ENCODE peak calls at places on chromosome 20, in ten cellular contexts. One of them, this sample, is unnamed.

GRCh38 chr20:36544134-36545018 is 3.1 kb downstream of the MYL9 start:
- DNase-seq in stimulated activated CD4-positive, alpha-beta T cell treated with anti-CD3 and anti-CD28 coated beads, Interleukin-2, amount 100 ng/mL, for 24 hours: no peak
- DNase-seq in sciatic nerve: peak; percentile 70
- DNase-seq in ureter: no peak
- DNase-seq in lower lobe of right lung: peak; percentile 70
- DNase-seq in activated CD4-positive, alpha-beta T cell treated with anti-CD3 and anti-CD28 coated beads, Interleukin-2, amount 50 U/mL, for 4 hours: no peak
- DNase-seq in amniotic stem cell: peak; percentile 63
- DNase-seq in uterus: peak; percentile 65
- DNase-seq in mesendoderm: peak; percentile 30
- DNase-seq in AG04450: no peak
- DNase-seq in this sample: no peak

GRCh38 chr20:53529658-53530057 is 64.0 kb downstream of the ZNF217 start:
- DNase-seq in ureter: no peak
- DNase-seq in stimulated activated CD4-positive, alpha-beta T cell treated with anti-CD3 and anti-CD28 coated beads, Interleukin-2, amount 100 ng/mL, for 24 hours: no peak
- DNase-seq in uterus: no peak
- DNase-seq in amniotic stem cell: no peak
- DNase-seq in sciatic nerve: no peak
- DNase-seq in AG04450: no peak
- DNase-seq in activated CD4-positive, alpha-beta T cell treated with anti-CD3 and anti-CD28 coated beads, Interleukin-2, amount 50 U/mL, for 4 hours: no peak
- DNase-seq in lower lobe of right lung: no peak
- DNase-seq in mesendoderm: peak; percentile 24
- DNase-seq in this sample: no peak

GRCh38 chr20:51767867-51768758 is at the start of gene ATP9A:
- DNase-seq in stimulated activated CD4-positive, alpha-beta T cell treated with anti-CD3 and anti-CD28 coated beads, Interleukin-2, amount 100 ng/mL, for 24 hours: no peak
- DNase-seq in amniotic stem cell: no peak
- DNase-seq in uterus: peak; percentile 38
- DNase-seq in activated CD4-positive, alpha-beta T cell treated with anti-CD3 and anti-CD28 coated beads, Interleukin-2, amount 50 U/mL, for 4 hours: no peak
- DNase-seq in AG04450: no peak
- DNase-seq in ureter: no peak
- DNase-seq in mesendoderm: peak; percentile 30
- DNase-seq in lower lobe of right lung: no peak
- DNase-seq in sciatic nerve: no peak
- DNase-seq in this sample: no peak

GRCh38 chr20:39451386-39451785 is 489.2 kb downstream of the DHX35 start:
- DNase-seq in lower lobe of right lung: no peak
- DNase-seq in stimulated activated CD4-positive, alpha-beta T cell treated with anti-CD3 and anti-CD28 coated beads, Interleukin-2, amount 100 ng/mL, for 24 hours: no peak
- DNase-seq in AG04450: no peak
- DNase-seq in sciatic nerve: no peak
- DNase-seq in amniotic stem cell: no peak
- DNase-seq in activated CD4-positive, alpha-beta T cell treated with anti-CD3 and anti-CD28 coated beads, Interleukin-2, amount 50 U/mL, for 4 hours: no peak
- DNase-seq in mesendoderm: no peak
- DNase-seq in ureter: no peak
- DNase-seq in uterus: no peak
- DNase-seq in this sample: no peak

GRCh38 chr20:22825076-22825475 is 210.0 kb upstream of the SSTR4 start:
- DNase-seq in lower lobe of right lung: no peak
- DNase-seq in activated CD4-positive, alpha-beta T cell treated with anti-CD3 and anti-CD28 coated beads, Interleukin-2, amount 50 U/mL, for 4 hours: no peak
- DNase-seq in sciatic nerve: no peak
- DNase-seq in amniotic stem cell: no peak
- DNase-seq in ureter: no peak
- DNase-seq in stimulated activated CD4-positive, alpha-beta T cell treated with anti-CD3 and anti-CD28 coated beads, Interleukin-2, amount 100 ng/mL, for 24 hours: no peak
- DNase-seq in mesendoderm: no peak
- DNase-seq in uterus: no peak
- DNase-seq in AG04450: no peak
- DNase-seq in this sample: no peak

GRCh38 chr20:47583551-47583950 is 81.9 kb downstream of the NCOA3 start:
- DNase-seq in amniotic stem cell: no peak
- DNase-seq in lower lobe of right lung: no peak
- DNase-seq in mesendoderm: no peak
- DNase-seq in stimulated activated CD4-positive, alpha-beta T cell treated with anti-CD3 and anti-CD28 coated beads, Interleukin-2, amount 100 ng/mL, for 24 hours: no peak
- DNase-seq in activated CD4-positive, alpha-beta T cell treated with anti-CD3 and anti-CD28 coated beads, Interleukin-2, amount 50 U/mL, for 4 hours: no peak
- DNase-seq in sciatic nerve: no peak
- DNase-seq in uterus: no peak
- DNase-seq in ureter: no peak
- DNase-seq in AG04450: no peak
- DNase-seq in this sample: no peak

GRCh38 chr20:35108921-35109320 is 16.3 kb upstream of the TRPC4AP start:
- DNase-seq in AG04450: no peak
- DNase-seq in stimulated activated CD4-positive, alpha-beta T cell treated with anti-CD3 and anti-CD28 coated beads, Interleukin-2, amount 100 ng/mL, for 24 hours: no peak
- DNase-seq in uterus: no peak
- DNase-seq in lower lobe of right lung: no peak
- DNase-seq in activated CD4-positive, alpha-beta T cell treated with anti-CD3 and anti-CD28 coated beads, Interleukin-2, amount 50 U/mL, for 4 hours: no peak
- DNase-seq in sciatic nerve: no peak
- DNase-seq in ureter: no peak
- DNase-seq in amniotic stem cell: no peak
- DNase-seq in mesendoderm: no peak
- DNase-seq in this sample: no peak

GRCh38 chr20:24598346-24598745 is 128.9 kb downstream of the SYNDIG1 start:
- DNase-seq in activated CD4-positive, alpha-beta T cell treated with anti-CD3 and anti-CD28 coated beads, Interleukin-2, amount 50 U/mL, for 4 hours: no peak
- DNase-seq in uterus: no peak
- DNase-seq in sciatic nerve: no peak
- DNase-seq in ureter: peak; percentile 28
- DNase-seq in lower lobe of right lung: no peak
- DNase-seq in amniotic stem cell: no peak
- DNase-seq in stimulated activated CD4-positive, alpha-beta T cell treated with anti-CD3 and anti-CD28 coated beads, Interleukin-2, amount 100 ng/mL, for 24 hours: no peak
- DNase-seq in mesendoderm: no peak
- DNase-seq in AG04450: no peak
- DNase-seq in this sample: peak; percentile 76

GRCh38 chr20:41615110-41615509 is 3.1 kb downstream of the CHD6 start:
- DNase-seq in lower lobe of right lung: no peak
- DNase-seq in AG04450: no peak
- DNase-seq in uterus: no peak
- DNase-seq in mesendoderm: no peak
- DNase-seq in activated CD4-positive, alpha-beta T cell treated with anti-CD3 and anti-CD28 coated beads, Interleukin-2, amount 50 U/mL, for 4 hours: no peak
- DNase-seq in sciatic nerve: no peak
- DNase-seq in amniotic stem cell: no peak
- DNase-seq in ureter: no peak
- DNase-seq in stimulated activated CD4-positive, alpha-beta T cell treated with anti-CD3 and anti-CD28 coated beads, Interleukin-2, amount 100 ng/mL, for 24 hours: no peak
- DNase-seq in this sample: no peak

GRCh38 chr20:50242863-50243609 is 52.4 kb downstream of the CEBPB start:
- DNase-seq in lower lobe of right lung: no peak
- DNase-seq in uterus: no peak
- DNase-seq in activated CD4-positive, alpha-beta T cell treated with anti-CD3 and anti-CD28 coated beads, Interleukin-2, amount 50 U/mL, for 4 hours: no peak
- DNase-seq in AG04450: no peak
- DNase-seq in stimulated activated CD4-positive, alpha-beta T cell treated with anti-CD3 and anti-CD28 coated beads, Interleukin-2, amount 100 ng/mL, for 24 hours: no peak
- DNase-seq in mesendoderm: no peak
- DNase-seq in ureter: no peak
- DNase-seq in amniotic stem cell: no peak
- DNase-seq in sciatic nerve: peak; percentile 85
- DNase-seq in this sample: no peak

GRCh38 chr20:52974155-52974554 is 2.0 kb downstream of the TSHZ2 start:
- DNase-seq in sciatic nerve: no peak
- DNase-seq in AG04450: no peak
- DNase-seq in amniotic stem cell: no peak
- DNase-seq in stimulated activated CD4-positive, alpha-beta T cell treated with anti-CD3 and anti-CD28 coated beads, Interleukin-2, amount 100 ng/mL, for 24 hours: peak; percentile 45
- DNase-seq in mesendoderm: no peak
- DNase-seq in activated CD4-positive, alpha-beta T cell treated with anti-CD3 and anti-CD28 coated beads, Interleukin-2, amount 50 U/mL, for 4 hours: peak; percentile 49
- DNase-seq in uterus: no peak
- DNase-seq in ureter: no peak
- DNase-seq in lower lobe of right lung: no peak
- DNase-seq in this sample: no peak

GRCh38 chr20:48679603-48680002 is 148.2 kb downstream of the PREX1 start:
- DNase-seq in AG04450: no peak
- DNase-seq in amniotic stem cell: no peak
- DNase-seq in stimulated activated CD4-positive, alpha-beta T cell treated with anti-CD3 and anti-CD28 coated beads, Interleukin-2, amount 100 ng/mL, for 24 hours: no peak
- DNase-seq in uterus: no peak
- DNase-seq in mesendoderm: peak; percentile 59
- DNase-seq in ureter: peak; percentile 76
- DNase-seq in sciatic nerve: no peak
- DNase-seq in activated CD4-positive, alpha-beta T cell treated with anti-CD3 and anti-CD28 coated beads, Interleukin-2, amount 50 U/mL, for 4 hours: no peak
- DNase-seq in lower lobe of right lung: no peak
- DNase-seq in this sample: no peak

GRCh38 chr20:53660078-53660909 is 66.7 kb upstream of the ZNF217 start:
- DNase-seq in AG04450: no peak
- DNase-seq in mesendoderm: no peak
- DNase-seq in ureter: no peak
- DNase-seq in lower lobe of right lung: no peak
- DNase-seq in uterus: peak; percentile 48
- DNase-seq in sciatic nerve: peak; percentile 75
- DNase-seq in amniotic stem cell: no peak
- DNase-seq in activated CD4-positive, alpha-beta T cell treated with anti-CD3 and anti-CD28 coated beads, Interleukin-2, amount 50 U/mL, for 4 hours: peak; percentile 43
- DNase-seq in stimulated activated CD4-positive, alpha-beta T cell treated with anti-CD3 and anti-CD28 coated beads, Interleukin-2, amount 100 ng/mL, for 24 hours: peak; percentile 48
- DNase-seq in this sample: no peak

GRCh38 chr20:5463007-5463686 is 146.4 kb upstream of the PROKR2 start:
- DNase-seq in ureter: no peak
- DNase-seq in lower lobe of right lung: no peak
- DNase-seq in sciatic nerve: no peak
- DNase-seq in mesendoderm: no peak
- DNase-seq in uterus: no peak
- DNase-seq in stimulated activated CD4-positive, alpha-beta T cell treated with anti-CD3 and anti-CD28 coated beads, Interleukin-2, amount 100 ng/mL, for 24 hours: no peak
- DNase-seq in AG04450: no peak
- DNase-seq in activated CD4-positive, alpha-beta T cell treated with anti-CD3 and anti-CD28 coated beads, Interleukin-2, amount 50 U/mL, for 4 hours: no peak
- DNase-seq in amniotic stem cell: no peak
- DNase-seq in this sample: no peak

GRCh38 chr20:55354700-55355099 is 650.6 kb downstream of the CBLN4 start:
- DNase-seq in activated CD4-positive, alpha-beta T cell treated with anti-CD3 and anti-CD28 coated beads, Interleukin-2, amount 50 U/mL, for 4 hours: no peak
- DNase-seq in ureter: no peak
- DNase-seq in AG04450: no peak
- DNase-seq in mesendoderm: peak; percentile 28
- DNase-seq in uterus: no peak
- DNase-seq in sciatic nerve: no peak
- DNase-seq in amniotic stem cell: no peak
- DNase-seq in stimulated activated CD4-positive, alpha-beta T cell treated with anti-CD3 and anti-CD28 coated beads, Interleukin-2, amount 100 ng/mL, for 24 hours: no peak
- DNase-seq in lower lobe of right lung: no peak
- DNase-seq in this sample: no peak

GRCh38 chr20:16368645-16369292 is 204.5 kb downstream of the KIF16B start:
- DNase-seq in sciatic nerve: no peak
- DNase-seq in uterus: no peak
- DNase-seq in mesendoderm: peak; percentile 13
- DNase-seq in ureter: no peak
- DNase-seq in AG04450: peak; percentile 32
- DNase-seq in amniotic stem cell: no peak
- DNase-seq in lower lobe of right lung: no peak
- DNase-seq in activated CD4-positive, alpha-beta T cell treated with anti-CD3 and anti-CD28 coated beads, Interleukin-2, amount 50 U/mL, for 4 hours: no peak
- DNase-seq in stimulated activated CD4-positive, alpha-beta T cell treated with anti-CD3 and anti-CD28 coated beads, Interleukin-2, amount 100 ng/mL, for 24 hours: no peak
- DNase-seq in this sample: no peak

GRCh38 chr20:48697845-48698491 is 129.8 kb downstream of the PREX1 start:
- DNase-seq in stimulated activated CD4-positive, alpha-beta T cell treated with anti-CD3 and anti-CD28 coated beads, Interleukin-2, amount 100 ng/mL, for 24 hours: no peak
- DNase-seq in ureter: peak; percentile 91
- DNase-seq in mesendoderm: no peak
- DNase-seq in uterus: no peak
- DNase-seq in AG04450: peak; percentile 52
- DNase-seq in lower lobe of right lung: peak; percentile 93
- DNase-seq in amniotic stem cell: peak; percentile 48
- DNase-seq in sciatic nerve: peak; percentile 76
- DNase-seq in activated CD4-positive, alpha-beta T cell treated with anti-CD3 and anti-CD28 coated beads, Interleukin-2, amount 50 U/mL, for 4 hours: no peak
- DNase-seq in this sample: peak; percentile 89

GRCh38 chr20:62616728-62617621 is 25.3 kb upstream of the SLCO4A1 start:
- DNase-seq in stimulated activated CD4-positive, alpha-beta T cell treated with anti-CD3 and anti-CD28 coated beads, Interleukin-2, amount 100 ng/mL, for 24 hours: peak; percentile 75
- DNase-seq in mesendoderm: peak; percentile 60
- DNase-seq in sciatic nerve: peak; percentile 78
- DNase-seq in ureter: peak; percentile 74
- DNase-seq in lower lobe of right lung: peak; percentile 85
- DNase-seq in amniotic stem cell: peak; percentile 37
- DNase-seq in activated CD4-positive, alpha-beta T cell treated with anti-CD3 and anti-CD28 coated beads, Interleukin-2, amount 50 U/mL, for 4 hours: peak; percentile 63
- DNase-seq in uterus: peak; percentile 63
- DNase-seq in AG04450: peak; percentile 21
- DNase-seq in this sample: no peak

GRCh38 chr20:59836768-59837167 is 96.7 kb downstream of the SYCP2 start:
- DNase-seq in uterus: no peak
- DNase-seq in activated CD4-positive, alpha-beta T cell treated with anti-CD3 and anti-CD28 coated beads, Interleukin-2, amount 50 U/mL, for 4 hours: no peak
- DNase-seq in lower lobe of right lung: no peak
- DNase-seq in mesendoderm: no peak
- DNase-seq in ureter: no peak
- DNase-seq in AG04450: no peak
- DNase-seq in stimulated activated CD4-positive, alpha-beta T cell treated with anti-CD3 and anti-CD28 coated beads, Interleukin-2, amount 100 ng/mL, for 24 hours: no peak
- DNase-seq in sciatic nerve: no peak
- DNase-seq in amniotic stem cell: no peak
- DNase-seq in this sample: no peak

GRCh38 chr20:48826883-48827771 is 672 bp downstream of the PREX1 start:
- DNase-seq in mesendoderm: peak; percentile 78
- DNase-seq in ureter: no peak
- DNase-seq in AG04450: no peak
- DNase-seq in activated CD4-positive, alpha-beta T cell treated with anti-CD3 and anti-CD28 coated beads, Interleukin-2, amount 50 U/mL, for 4 hours: peak; percentile 17
- DNase-seq in lower lobe of right lung: peak; percentile 60
- DNase-seq in uterus: no peak
- DNase-seq in amniotic stem cell: no peak
- DNase-seq in sciatic nerve: peak; percentile 67
- DNase-seq in stimulated activated CD4-positive, alpha-beta T cell treated with anti-CD3 and anti-CD28 coated beads, Interleukin-2, amount 100 ng/mL, for 24 hours: peak; percentile 46
- DNase-seq in this sample: no peak